ENCODE peak calls at places on chromosomes 6 and 20, in seven cellular contexts. One of them, this sample, is unnamed.

GRCh38 chr20:41249371-41249770 is 68.2 kb downstream of the ZHX3 start:
- DNase-seq in CD8-positive, alpha-beta memory T cell: no peak
- DNase-seq in right lobe of liver: no peak
- DNase-seq in A549: peak; percentile 18
- DNase-seq in mammary epithelial cell: peak; percentile 78
- DNase-seq in substantia nigra: peak; percentile 20
- DNase-seq in heart right ventricle: peak; percentile 65
- DNase-seq in this sample: peak; percentile 43

GRCh38 chr20:47126709-47127108 is 229.8 kb downstream of the ZMYND8 start:
- DNase-seq in CD8-positive, alpha-beta memory T cell: no peak
- DNase-seq in right lobe of liver: no peak
- DNase-seq in A549: no peak
- DNase-seq in mammary epithelial cell: peak; percentile 21
- DNase-seq in substantia nigra: no peak
- DNase-seq in heart right ventricle: no peak
- DNase-seq in this sample: no peak

GRCh38 chr6:125732398-125732797 is 17.0 kb upstream of the HEY2 start:
- DNase-seq in CD8-positive, alpha-beta memory T cell: no peak
- DNase-seq in right lobe of liver: no peak
- DNase-seq in A549: no peak
- DNase-seq in mammary epithelial cell: no peak
- DNase-seq in substantia nigra: no peak
- DNase-seq in heart right ventricle: no peak
- DNase-seq in this sample: no peak

GRCh38 chr20:5171074-5171789 is 44.4 kb downstream of the CDS2 start:
- DNase-seq in CD8-positive, alpha-beta memory T cell: no peak
- DNase-seq in right lobe of liver: no peak
- DNase-seq in A549: no peak
- DNase-seq in mammary epithelial cell: no peak
- DNase-seq in substantia nigra: peak; percentile 49
- DNase-seq in heart right ventricle: peak; percentile 67
- DNase-seq in this sample: no peak

GRCh38 chr6:138007014-138007472 is 100.2 kb downstream of the PERP start:
- DNase-seq in CD8-positive, alpha-beta memory T cell: no peak
- DNase-seq in right lobe of liver: no peak
- DNase-seq in A549: peak; percentile 38
- DNase-seq in mammary epithelial cell: peak; percentile 85
- DNase-seq in substantia nigra: no peak
- DNase-seq in heart right ventricle: no peak
- DNase-seq in this sample: peak; percentile 83

GRCh38 chr6:137241481-137242011 is 22.4 kb upstream of the IFNGR1 start:
- DNase-seq in CD8-positive, alpha-beta memory T cell: no peak
- DNase-seq in right lobe of liver: no peak
- DNase-seq in A549: peak; percentile 84
- DNase-seq in mammary epithelial cell: peak; percentile 65
- DNase-seq in substantia nigra: no peak
- DNase-seq in heart right ventricle: no peak
- DNase-seq in this sample: no peak

GRCh38 chr20:4569092-4569491 is 152.6 kb upstream of the PRND start:
- DNase-seq in CD8-positive, alpha-beta memory T cell: no peak
- DNase-seq in right lobe of liver: no peak
- DNase-seq in A549: peak; percentile 40
- DNase-seq in mammary epithelial cell: no peak
- DNase-seq in substantia nigra: no peak
- DNase-seq in heart right ventricle: no peak
- DNase-seq in this sample: no peak

GRCh38 chr6:143396497-143397228 is 53.8 kb downstream of the ADAT2 start:
- DNase-seq in CD8-positive, alpha-beta memory T cell: no peak
- DNase-seq in right lobe of liver: no peak
- DNase-seq in A549: peak; percentile 12
- DNase-seq in mammary epithelial cell: no peak
- DNase-seq in substantia nigra: no peak
- DNase-seq in heart right ventricle: no peak
- DNase-seq in this sample: no peak

GRCh38 chr20:46890682-46891081 is 4.0 kb upstream of the EYA2 start:
- DNase-seq in CD8-positive, alpha-beta memory T cell: no peak
- DNase-seq in right lobe of liver: no peak
- DNase-seq in A549: no peak
- DNase-seq in mammary epithelial cell: no peak
- DNase-seq in substantia nigra: no peak
- DNase-seq in heart right ventricle: no peak
- DNase-seq in this sample: no peak

GRCh38 chr20:53901064-53901463 is 169.3 kb downstream of the BCAS1 start:
- DNase-seq in CD8-positive, alpha-beta memory T cell: no peak
- DNase-seq in right lobe of liver: no peak
- DNase-seq in A549: peak; percentile 52
- DNase-seq in mammary epithelial cell: peak; percentile 70
- DNase-seq in substantia nigra: no peak
- DNase-seq in heart right ventricle: no peak
- DNase-seq in this sample: no peak

DNA sequence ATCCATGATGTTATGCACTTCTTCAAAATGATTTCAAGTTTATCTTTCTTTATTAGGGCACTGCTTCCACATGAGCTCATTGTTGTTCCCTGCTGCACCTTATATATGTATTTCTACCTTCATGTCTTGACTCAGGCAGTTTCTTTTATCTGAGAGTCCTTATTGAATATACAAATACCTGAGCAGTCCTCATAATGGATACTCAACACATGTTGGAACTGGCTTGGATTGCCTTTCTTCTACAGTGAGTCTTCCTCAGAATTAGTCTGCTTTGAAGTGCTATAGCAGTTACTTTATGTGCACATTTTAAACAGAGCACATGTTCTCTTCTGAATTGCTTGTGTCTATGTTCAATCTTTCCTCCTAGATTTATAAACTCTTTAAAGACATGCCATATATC is 45.3 kb upstream of the LOC128125822 start:
- DNase-seq in CD8-positive, alpha-beta memory T cell: no peak
- DNase-seq in right lobe of liver: no peak
- DNase-seq in A549: no peak
- DNase-seq in mammary epithelial cell: no peak
- DNase-seq in substantia nigra: no peak
- DNase-seq in heart right ventricle: no peak
- DNase-seq in this sample: no peak
- H3K27ac ChIP-seq in CD8-positive, alpha-beta memory T cell: no peak overlapping the region
- H3K27ac ChIP-seq in right lobe of liver: peak overlapping the region; percentile 84
- H3K27ac ChIP-seq in A549: peak overlapping the region; percentile 97
- H3K27ac ChIP-seq in mammary epithelial cell: peak overlapping the region; percentile 95
- H3K27ac ChIP-seq in substantia nigra: no peak overlapping the region
- H3K27ac ChIP-seq in heart right ventricle: no peak overlapping the region
- H3K27ac ChIP-seq in this sample: peak overlapping the region; percentile 92

GRCh38 chr20:58667975-58668374 is 16.9 kb downstream of the STX16 start:
- DNase-seq in CD8-positive, alpha-beta memory T cell: no peak
- DNase-seq in right lobe of liver: no peak
- DNase-seq in A549: no peak
- DNase-seq in mammary epithelial cell: no peak
- DNase-seq in substantia nigra: no peak
- DNase-seq in heart right ventricle: no peak
- DNase-seq in this sample: no peak
- H3K27ac ChIP-seq in CD8-positive, alpha-beta memory T cell: no peak overlapping the region
- H3K27ac ChIP-seq in right lobe of liver: no peak overlapping the region
- H3K27ac ChIP-seq in A549: no peak overlapping the region
- H3K27ac ChIP-seq in mammary epithelial cell: no peak overlapping the region
- H3K27ac ChIP-seq in substantia nigra: no peak overlapping the region
- H3K27ac ChIP-seq in heart right ventricle: no peak overlapping the region
- H3K27ac ChIP-seq in this sample: no peak overlapping the region

DNA sequence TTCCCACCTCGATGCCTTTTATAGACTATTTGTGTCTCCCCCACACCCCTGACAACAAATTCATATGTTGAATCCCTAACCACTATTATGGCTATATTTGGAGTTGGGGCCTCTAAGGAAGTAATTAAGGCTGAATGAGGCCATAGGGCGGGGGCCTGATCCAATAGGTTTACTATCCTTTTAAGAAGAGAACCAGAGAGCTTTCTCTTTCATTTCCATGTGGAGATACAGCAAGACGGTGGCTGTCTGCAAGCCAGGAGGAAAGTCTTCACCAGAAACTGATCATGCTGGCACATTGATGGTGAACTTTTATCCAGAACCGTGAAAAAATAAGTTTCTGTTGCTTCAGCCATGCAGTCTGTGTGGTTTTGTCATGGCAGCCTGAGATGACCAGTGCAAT is 38.9 kb upstream of the CLIC5 start:
- DNase-seq in CD8-positive, alpha-beta memory T cell: no peak
- DNase-seq in right lobe of liver: no peak
- DNase-seq in A549: no peak
- DNase-seq in mammary epithelial cell: no peak
- DNase-seq in substantia nigra: no peak
- DNase-seq in heart right ventricle: no peak
- DNase-seq in this sample: no peak
- H3K27ac ChIP-seq in CD8-positive, alpha-beta memory T cell: no peak overlapping the region
- H3K27ac ChIP-seq in right lobe of liver: no peak overlapping the region
- H3K27ac ChIP-seq in A549: no peak overlapping the region
- H3K27ac ChIP-seq in mammary epithelial cell: no peak overlapping the region
- H3K27ac ChIP-seq in substantia nigra: no peak overlapping the region
- H3K27ac ChIP-seq in heart right ventricle: peak overlapping the region; percentile 87
- H3K27ac ChIP-seq in this sample: no peak overlapping the region

DNA sequence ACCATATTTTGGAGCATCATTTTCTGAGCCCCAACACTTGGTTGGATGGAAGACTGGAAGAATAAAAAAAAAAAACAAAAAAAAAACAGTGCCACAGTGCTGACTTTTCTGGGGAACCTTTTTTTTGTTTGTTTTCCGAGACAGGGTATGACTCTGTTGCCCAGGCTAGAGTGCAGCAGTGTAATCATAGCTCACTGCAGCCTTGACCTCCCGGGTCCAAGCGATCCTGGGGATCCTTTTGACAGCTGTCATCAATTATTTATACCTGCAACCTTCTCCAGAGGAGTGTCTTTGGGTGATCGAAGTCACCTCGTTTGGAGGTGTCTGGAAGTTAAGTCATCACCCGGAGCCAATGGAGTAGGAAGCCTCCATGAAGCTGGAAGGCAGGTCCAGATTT is 7.8 kb upstream of the TPX2 start:
- DNase-seq in CD8-positive, alpha-beta memory T cell: no peak
- DNase-seq in right lobe of liver: no peak
- DNase-seq in A549: no peak
- DNase-seq in mammary epithelial cell: no peak
- DNase-seq in substantia nigra: no peak
- DNase-seq in heart right ventricle: no peak
- DNase-seq in this sample: no peak
- H3K27ac ChIP-seq in CD8-positive, alpha-beta memory T cell: no peak overlapping the region
- H3K27ac ChIP-seq in right lobe of liver: no peak overlapping the region
- H3K27ac ChIP-seq in A549: no peak overlapping the region
- H3K27ac ChIP-seq in mammary epithelial cell: no peak overlapping the region
- H3K27ac ChIP-seq in substantia nigra: no peak overlapping the region
- H3K27ac ChIP-seq in heart right ventricle: no peak overlapping the region
- H3K27ac ChIP-seq in this sample: peak overlapping the region; percentile 79

DNA sequence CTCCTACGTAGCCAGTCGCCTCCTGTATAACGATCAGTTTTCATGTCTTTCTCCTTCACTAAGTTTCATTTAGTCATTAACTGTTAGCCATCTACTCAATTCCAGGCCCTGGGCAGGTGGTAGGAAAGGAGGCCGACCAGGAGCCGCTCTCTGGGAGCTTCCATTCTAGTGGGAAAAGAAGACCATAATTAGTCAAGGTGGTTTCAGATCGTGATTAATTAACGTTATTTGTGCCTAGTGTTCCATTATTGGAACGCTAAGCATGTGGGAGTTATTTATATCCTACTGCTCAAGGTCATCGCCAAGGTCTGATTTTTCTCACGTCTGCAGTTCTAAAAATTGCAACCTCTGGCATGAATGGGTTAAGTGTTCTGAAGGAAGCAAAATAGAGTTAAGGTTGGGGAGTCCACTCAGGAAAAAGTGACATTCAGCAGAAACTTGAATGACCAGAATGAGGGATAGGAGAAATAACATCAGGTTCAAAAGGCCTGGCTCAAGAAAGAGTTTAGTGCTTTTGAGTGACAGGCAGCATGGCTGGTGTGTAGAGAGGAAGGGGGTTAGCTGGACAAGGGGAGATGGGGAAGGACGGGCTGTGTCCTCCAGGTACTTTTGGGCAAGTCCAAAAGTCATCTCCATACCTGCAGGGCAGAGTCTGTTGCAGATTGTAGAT is 812 bp downstream of the SLC9A8 start:
- DNase-seq in CD8-positive, alpha-beta memory T cell: no peak
- DNase-seq in right lobe of liver: no peak
- DNase-seq in A549: no peak
- DNase-seq in mammary epithelial cell: no peak
- DNase-seq in substantia nigra: no peak
- DNase-seq in heart right ventricle: no peak
- DNase-seq in this sample: no peak
- H3K27ac ChIP-seq in CD8-positive, alpha-beta memory T cell: peak overlapping the region; percentile 94
- H3K27ac ChIP-seq in right lobe of liver: peak overlapping the region; percentile 92
- H3K27ac ChIP-seq in A549: peak overlapping the region; percentile 99
- H3K27ac ChIP-seq in mammary epithelial cell: peak overlapping the region; percentile 95
- H3K27ac ChIP-seq in substantia nigra: peak overlapping the region; percentile 80
- H3K27ac ChIP-seq in heart right ventricle: peak overlapping the region; percentile 97
- H3K27ac ChIP-seq in this sample: peak overlapping the region; percentile 90

DNA sequence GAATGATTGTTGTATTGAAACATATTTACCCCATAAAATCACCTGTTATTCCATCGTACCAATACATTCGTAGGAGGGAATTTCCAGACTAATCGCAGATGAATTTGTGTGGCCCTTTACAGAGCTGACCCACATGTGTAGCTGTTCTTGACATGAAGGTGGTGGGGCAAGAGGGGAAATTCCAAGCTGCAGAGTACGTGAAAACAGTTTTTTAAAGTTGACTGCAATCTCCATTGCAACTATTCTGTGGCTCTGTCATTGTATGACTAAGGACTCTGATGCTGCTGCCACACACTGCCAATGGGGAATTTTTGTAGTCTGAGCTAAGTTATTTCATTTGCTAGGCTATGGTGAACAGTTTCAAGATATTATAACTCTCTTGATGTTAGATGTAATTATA is 46.4 kb upstream of the ADTRP start:
- DNase-seq in CD8-positive, alpha-beta memory T cell: no peak
- DNase-seq in right lobe of liver: no peak
- DNase-seq in A549: no peak
- DNase-seq in mammary epithelial cell: peak; percentile 41
- DNase-seq in substantia nigra: no peak
- DNase-seq in heart right ventricle: no peak
- DNase-seq in this sample: no peak
- H3K27ac ChIP-seq in CD8-positive, alpha-beta memory T cell: no peak overlapping the region
- H3K27ac ChIP-seq in right lobe of liver: no peak overlapping the region
- H3K27ac ChIP-seq in A549: no peak overlapping the region
- H3K27ac ChIP-seq in mammary epithelial cell: no peak overlapping the region
- H3K27ac ChIP-seq in substantia nigra: no peak overlapping the region
- H3K27ac ChIP-seq in heart right ventricle: no peak overlapping the region
- H3K27ac ChIP-seq in this sample: no peak overlapping the region